ENCODE peak calls at places on chromosome 3, in eight cellular contexts. D is A549, O is uterus, M is K562, I is HCT116, J is lower leg skin, C is breast epithelium, Q is heart left ventricle. F is an unnamed sample.

GRCh38 chr3:115974940-115975339 is 351.6 kb downstream of the GAP43 start:
- DNase-seq in D (no peak), O (no peak), M (no peak), I (no peak), J (no peak), C (no peak), Q (no peak), F (no peak)

GRCh38 chr3:40875581-40875980 is 323.7 kb upstream of the CTNNB1 start:
- DNase-seq in D (no peak), O (no peak), M (no peak), I (no peak), J (no peak), C (no peak), Q (no peak), F (no peak)

GRCh38 chr3:73061416-73061815 is at the start of gene EBLN2:
- DNase-seq in D (no peak), O (no peak), M (no peak), I (no peak), J (no peak), C (no peak), Q (no peak), F (no peak)

GRCh38 chr3:22886394-22886793 is 316.7 kb upstream of the UBE2E2 start:
- DNase-seq in D (no peak), O (no peak), M (no peak), I (no peak), J (no peak), C (no peak), Q (peak), F (peak)

GRCh38 chr3:27749640-27750039 is 27.5 kb upstream of the EOMES start:
- DNase-seq in D (no peak), O (no peak), M (no peak), I (no peak), J (no peak), C (no peak), Q (no peak), F (no peak)

GRCh38 chr3:41716391-41716910 is 245.5 kb downstream of the ULK4 start:
- DNase-seq in D (peak), O (no peak), M (no peak), I (no peak), J (no peak), C (no peak), Q (no peak), F (no peak)

GRCh38 chr3:69368129-69368741 is 17.7 kb downstream of the FRMD4B start:
- DNase-seq in D (no peak), O (no peak), M (no peak), I (no peak), J (no peak), C (no peak), Q (no peak), F (no peak)

GRCh38 chr3:152621967-152622812 is 212.7 kb upstream of the P2RY1 start:
- DNase-seq in D (no peak), O (no peak), M (no peak), I (no peak), J (no peak), C (no peak), Q (no peak), F (no peak)

GRCh38 chr3:48919215-48920138 is 835 bp downstream of the ARIH2 start:
- DNase-seq in D (peak), O (no peak), M (no peak), I (peak), J (no peak), C (no peak), Q (peak), F (peak)

GRCh38 chr3:123678108-123678511 is 93.3 kb upstream of the HACD2 start:
- DNase-seq in D (no peak), O (peak), M (no peak), I (no peak), J (no peak), C (no peak), Q (no peak), F (no peak)

GRCh38 chr3:14537590-14538450 is 2.3 kb downstream of the GRIP2 start:
- DNase-seq in D (peak), O (no peak), M (peak), I (peak), J (no peak), C (no peak), Q (peak), F (peak)

GRCh38 chr3:89116486-89116885 is 9.1 kb downstream of the EPHA3 start:
- DNase-seq in D (no peak), O (no peak), M (no peak), I (no peak), J (no peak), C (no peak), Q (no peak), F (no peak)

GRCh38 chr3:59180006-59180405 is 130.2 kb upstream of the CFAP20DC start:
- DNase-seq in D (no peak), O (no peak), M (no peak), I (no peak), J (no peak), C (no peak), Q (no peak), F (no peak)

GRCh38 chr3:182682263-182683229 is 110.8 kb upstream of the ATP11B start:
- DNase-seq in D (peak), O (no peak), M (peak), I (no peak), J (no peak), C (no peak), Q (peak), F (peak)

GRCh38 chr3:172341482-172342059 is 106.7 kb downstream of the GHSR start:
- DNase-seq in D (peak), O (no peak), M (peak), I (peak), J (no peak), C (no peak), Q (no peak), F (no peak)

GRCh38 chr3:126548556-126549466 is 9.9 kb downstream of the C3orf22 start:
- DNase-seq in D (no peak), O (no peak), M (no peak), I (no peak), J (no peak), C (no peak), Q (peak), F (no peak)

GRCh38 chr3:59424268-59425010 is 374.6 kb upstream of the CFAP20DC start:
- DNase-seq in D (no peak), O (no peak), M (no peak), I (no peak), J (no peak), C (peak), Q (no peak), F (no peak)

GRCh38 chr3:71361346-71361745 is 222.2 kb downstream of the FOXP1 start:
- DNase-seq in D (no peak), O (no peak), M (no peak), I (no peak), J (no peak), C (no peak), Q (no peak), F (no peak)

GRCh38 chr3:101850327-101851048 is 1.2 kb downstream of the NFKBIZ start:
- DNase-seq in D (no peak), O (no peak), M (no peak), I (no peak), J (no peak), C (no peak), Q (no peak), F (no peak)

GRCh38 chr3:179069762-179070390 is 1.7 kb downstream of the ZMAT3 start:
- DNase-seq in D (no peak), O (no peak), M (no peak), I (no peak), J (no peak), C (no peak), Q (no peak), F (no peak)

GRCh38 chr3:129070086-129070875 is 9.7 kb downstream of the GP9 start:
- DNase-seq in D (no peak), O (no peak), M (no peak), I (no peak), J (no peak), C (no peak), Q (no peak), F (no peak)

DNA sequence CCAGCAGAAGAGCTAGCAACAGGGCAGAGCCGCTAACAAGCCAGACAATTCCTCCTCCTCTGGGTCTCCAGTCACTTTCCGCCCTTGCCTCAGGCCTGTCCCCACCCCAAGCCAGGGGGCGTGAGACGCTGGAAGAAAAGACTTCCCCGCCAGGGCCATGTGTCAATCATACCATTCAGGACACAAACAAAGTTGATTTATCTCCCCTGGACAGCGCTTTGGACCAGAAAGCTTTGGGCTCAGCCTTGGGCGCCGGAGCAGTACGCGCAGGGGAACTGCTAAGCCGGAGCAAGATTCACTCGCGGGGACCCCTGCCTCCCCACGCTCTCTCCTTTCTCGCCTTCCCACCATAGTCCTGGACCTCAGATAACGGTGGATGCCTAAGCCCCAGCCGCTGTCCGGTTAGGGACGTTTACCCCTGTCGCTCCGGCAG is 479 bp downstream of the LRRC2 start:
- DNase-seq in D (no peak), O (peak), M (no peak), I (no peak), J (peak), C (no peak), Q (peak), F (no peak)
- TF ChIP-seq POLR2A in D (no peak), O (no peak), M (no peak), I (no peak), J (no peak), C (no peak), Q (no peak), F (no peak)

DNA sequence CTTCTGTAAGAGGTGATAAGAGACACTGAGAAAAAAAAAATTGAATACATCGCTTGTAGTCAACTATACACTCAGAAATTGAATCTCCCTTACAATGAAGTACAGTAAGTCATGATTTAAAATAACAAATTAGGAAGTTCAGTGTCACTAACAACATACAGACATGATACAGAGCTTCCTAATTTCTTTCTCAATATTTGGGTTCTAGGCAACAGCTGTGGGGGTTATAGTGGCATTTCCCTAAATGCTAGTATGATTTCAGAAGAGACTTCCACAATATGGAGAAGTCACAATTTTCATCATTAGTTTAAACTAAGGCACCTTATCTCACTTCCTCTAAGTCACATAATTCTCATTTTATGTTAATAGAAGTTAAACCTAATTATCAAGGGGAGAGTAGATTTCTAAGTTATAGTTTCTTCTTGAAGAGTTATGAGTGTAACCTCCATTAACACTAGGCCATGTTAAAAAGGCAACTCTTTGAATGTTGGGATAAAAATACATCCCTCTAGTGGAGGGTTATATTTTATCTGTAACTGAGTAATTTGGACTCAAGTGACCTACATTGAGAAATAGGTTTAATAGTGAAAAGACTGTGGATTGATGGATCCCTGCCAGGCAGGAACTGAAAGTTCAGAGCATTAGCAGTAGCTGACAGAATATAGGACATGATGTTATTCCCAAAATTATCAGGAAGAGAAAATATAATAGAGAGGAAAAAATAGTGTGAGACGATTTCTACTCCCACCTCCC is 286.0 kb upstream of the SUCLG2 start:
- DNase-seq in D (no peak), O (no peak), M (no peak), I (no peak), J (no peak), C (no peak), Q (no peak), F (peak)
- TF ChIP-seq CTCF in D (no peak), O (no peak), M (no peak), I (no peak), J (no peak), C (no peak), Q (no peak), F (no peak)

GRCh38 chr3:143383433-143383832 is 263.9 kb downstream of the CHST2 start:
- DNase-seq in D (no peak), O (no peak), M (no peak), I (no peak), J (no peak), C (no peak), Q (no peak), F (no peak)
- TF ChIP-seq POLR2A in D (no peak), O (no peak), M (no peak), I (no peak), J (no peak), C (no peak), Q (no peak), F (no peak)

GRCh38 chr3:190368871-190369270 is 19.1 kb upstream of the CLDN16 start:
- DNase-seq in D (no peak), O (no peak), M (no peak), I (no peak), J (no peak), C (no peak), Q (no peak), F (no peak)
- TF ChIP-seq CTCF in D (no peak), O (no peak), M (no peak), I (no peak), J (no peak), C (no peak), Q (no peak), F (no peak)

GRCh38 chr3:127808197-127808596 is 14.1 kb downstream of the MGLL start:
- DNase-seq in D (no peak), O (no peak), M (no peak), I (no peak), J (no peak), C (no peak), Q (no peak), F (no peak)
- TF ChIP-seq POLR2A in D (no peak), O (no peak), M (no peak), I (no peak), J (no peak), C (no peak), Q (no peak), F (no peak)

GRCh38 chr3:62343755-62344154 is 29.6 kb downstream of the FEZF2 start:
- DNase-seq in D (no peak), O (no peak), M (no peak), I (no peak), J (no peak), C (no peak), Q (no peak), F (no peak)
- TF ChIP-seq CTCF in D (no peak), O (no peak), M (no peak), I (no peak), J (no peak), C (no peak), Q (no peak), F (no peak)

GRCh38 chr3:4722103-4722502 is 229.0 kb downstream of the ITPR1 start:
- DNase-seq in D (peak), O (no peak), M (peak), I (peak), J (no peak), C (no peak), Q (no peak), F (peak)
- TF ChIP-seq POLR2A in D (no peak), O (no peak), M (no peak), I (no peak), J (no peak), C (no peak), Q (no peak), F (no peak)